ENCODE peak calls at places on chromosome 15, in four cellular contexts. U is ascending aorta, D is kidney, N is BE2C. F is an unnamed sample.

GRCh38 chr15:68725736-68726135 is 95.0 kb downstream of the ANP32A start:
- DNase-seq in N (no peak), U (no peak), D (peak; percentile 79), F (no peak)

GRCh38 chr15:29127506-29128430 is 141.9 kb downstream of the NSMCE3 start:
- DNase-seq in U (no peak), D (peak; percentile 46), N (peak; percentile 34), F (no peak)

GRCh38 chr15:70792171-70792573 is 28.8 kb upstream of the UACA start:
- DNase-seq in N (no peak), U (no peak), D (no peak), F (no peak)

GRCh38 chr15:27826411-27826810 is 272.7 kb downstream of the OCA2 start:
- DNase-seq in U (no peak), D (no peak), N (no peak), F (no peak)

GRCh38 chr15:89785771-89786135 is 9.6 kb downstream of the MESP2 start:
- DNase-seq in D (no peak), N (no peak), U (no peak), F (no peak)

GRCh38 chr15:70095387-70096214 is 2.1 kb downstream of the TLE3 start:
- DNase-seq in U (peak; percentile 73), D (peak; percentile 89), N (peak; percentile 44), F (peak; percentile 75)

GRCh38 chr15:74122403-74123130 is 7.8 kb upstream of the ISLR2 start:
- DNase-seq in U (no peak), D (no peak), N (no peak), F (no peak)

GRCh38 chr15:28909958-28910500 is 24.3 kb downstream of the APBA2 start:
- DNase-seq in N (no peak), D (no peak), U (no peak), F (no peak)

GRCh38 chr15:77251662-77252061 is 168.2 kb downstream of the PEAK1 start:
- DNase-seq in D (no peak), N (no peak), U (no peak), F (no peak)

GRCh38 chr15:91268510-91268909 is 168.5 kb downstream of the SV2B start:
- DNase-seq in N (peak; percentile 39), D (no peak), U (no peak), F (no peak)

GRCh38 chr15:62391565-62392262 is 226.6 kb upstream of the C2CD4B start:
- DNase-seq in U (peak; percentile 75), N (peak; percentile 62), D (peak; percentile 87), F (no peak)

GRCh38 chr15:63968700-63969099 is 77.6 kb downstream of the DAPK2 start:
- DNase-seq in D (no peak), U (no peak), N (no peak), F (no peak)

GRCh38 chr15:56950979-56951378 is 32.5 kb downstream of the TCF12 start:
- DNase-seq in U (no peak), D (no peak), N (no peak), F (no peak)

GRCh38 chr15:39430389-39430788 is 150.5 kb upstream of the THBS1 start:
- DNase-seq in D (no peak), U (no peak), N (no peak), F (no peak)

GRCh38 chr15:70778258-70779076 is 15.1 kb upstream of the UACA start:
- DNase-seq in U (no peak), D (no peak), N (no peak), F (no peak)

GRCh38 chr15:40069178-40070165 is 30.5 kb upstream of the SRP14 start:
- DNase-seq in U (peak; percentile 97), N (peak; percentile 93), D (peak; percentile 98), F (peak; percentile 94)

GRCh38 chr15:34304613-34305012 is 33.0 kb downstream of the SLC12A6 start:
- DNase-seq in D (no peak), N (no peak), U (no peak), F (no peak)

GRCh38 chr15:33234019-33234418 is 39.5 kb upstream of the FMN1 start:
- DNase-seq in U (no peak), N (peak; percentile 51), D (no peak), F (no peak)

GRCh38 chr15:40344631-40345120 is 3.9 kb upstream of the CCDC9B start:
- DNase-seq in D (peak; percentile 78), N (peak; percentile 73), U (no peak), F (no peak)

GRCh38 chr15:62848631-62849050 is 193.9 kb upstream of the TPM1 start:
- DNase-seq in U (no peak), N (no peak), D (no peak), F (no peak)

GRCh38 chr15:79673416-79674123 is 223.2 kb downstream of the MTHFS start:
- DNase-seq in U (no peak), N (no peak), D (no peak), F (no peak)

GRCh38 chr15:25175789-25176615 is 221.2 kb downstream of the SNRPN start:
- DNase-seq in D (peak; percentile 32), U (peak; percentile 25), N (no peak), F (no peak)

GRCh38 chr15:23467110-23467600 is 20.1 kb upstream of the GOLGA6L2 start:
- DNase-seq in D (no peak), N (no peak), U (no peak), F (no peak)

GRCh38 chr15:56877591-56877990 is 40.9 kb upstream of the TCF12 start:
- DNase-seq in D (no peak), U (no peak), N (no peak), F (no peak)

GRCh38 chr15:77057072-77057471 is 13.8 kb downstream of the TSPAN3 start:
- DNase-seq in D (no peak), U (no peak), N (no peak), F (no peak)

GRCh38 chr15:37220949-37221670 is 120.8 kb upstream of the MEIS2 start:
- DNase-seq in U (no peak), D (no peak), N (peak; percentile 69), F (no peak)

GRCh38 chr15:52392008-52392687 is 96.5 kb upstream of the MYO5C start:
- DNase-seq in D (no peak), N (no peak), U (no peak), F (no peak)

GRCh38 chr15:59438891-59439290 is 905 bp downstream of the FAM81A start:
- DNase-seq in U (no peak), N (no peak), D (no peak), F (no peak)

GRCh38 chr15:70269991-70270751 is 172.5 kb upstream of the TLE3 start:
- DNase-seq in U (no peak), D (peak; percentile 80), N (peak; percentile 76), F (no peak)

GRCh38 chr15:73777741-73778140 is 24.6 kb upstream of the INSYN1 start:
- DNase-seq in D (no peak), N (no peak), U (no peak), F (no peak)

GRCh38 chr15:46576611-46577010 is 941.8 kb downstream of the SQOR start:
- DNase-seq in U (no peak), N (no peak), D (no peak), F (no peak)

DNA sequence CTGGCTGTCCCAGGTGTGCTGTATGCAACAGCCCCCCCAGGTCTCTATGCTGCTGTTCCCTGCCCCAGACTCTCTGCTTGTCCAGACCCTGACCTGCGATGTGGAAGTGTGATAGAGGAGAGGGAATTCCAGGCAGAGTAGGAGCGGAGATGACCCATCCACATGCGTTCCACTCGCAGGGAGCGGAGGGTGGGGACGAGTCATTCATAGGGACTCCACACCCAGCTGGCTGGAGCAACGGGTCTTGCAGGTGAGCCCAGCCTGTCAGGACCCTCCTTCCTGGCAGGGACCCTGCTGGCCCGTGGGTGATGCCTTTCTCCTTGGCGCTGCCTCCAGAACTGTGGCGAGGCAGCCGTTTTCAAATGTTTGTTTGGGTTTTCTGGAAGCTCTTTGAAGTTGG is 58.8 kb downstream of the CEMIP start:
- DNase-seq in U (no peak), N (no peak), D (no peak), F (no peak)
- H3K4me1 ChIP-seq in U (peaks cover 12% of the 10 kb centered on the region), N (peaks cover 5% of the 10 kb centered on the region), D (no peaks in the 10 kb centered on the region), F (peaks cover 9% of the 10 kb centered on the region)

GRCh38 chr15:72230197-72231065 is 559 bp downstream of the PKM start:
- DNase-seq in N (peak; percentile 98), U (peak; percentile 94), D (peak; percentile 98), F (peak; percentile 92)

GRCh38 chr15:72227720-72228119 is 3.3 kb downstream of the PKM start:
- DNase-seq in U (no peak), N (no peak), D (no peak), F (no peak)

GRCh38 chr15:72231066-72231846 is at the start of gene PKM:
- DNase-seq in D (peak; percentile 98), N (peak; percentile 99), U (peak; percentile 98), F (peak; percentile 95)

GRCh38 chr15:72229947-72230196 is 1.1 kb downstream of the PKM start:
- DNase-seq in D (no peak), U (no peak), N (no peak), F (no peak)

DNA sequence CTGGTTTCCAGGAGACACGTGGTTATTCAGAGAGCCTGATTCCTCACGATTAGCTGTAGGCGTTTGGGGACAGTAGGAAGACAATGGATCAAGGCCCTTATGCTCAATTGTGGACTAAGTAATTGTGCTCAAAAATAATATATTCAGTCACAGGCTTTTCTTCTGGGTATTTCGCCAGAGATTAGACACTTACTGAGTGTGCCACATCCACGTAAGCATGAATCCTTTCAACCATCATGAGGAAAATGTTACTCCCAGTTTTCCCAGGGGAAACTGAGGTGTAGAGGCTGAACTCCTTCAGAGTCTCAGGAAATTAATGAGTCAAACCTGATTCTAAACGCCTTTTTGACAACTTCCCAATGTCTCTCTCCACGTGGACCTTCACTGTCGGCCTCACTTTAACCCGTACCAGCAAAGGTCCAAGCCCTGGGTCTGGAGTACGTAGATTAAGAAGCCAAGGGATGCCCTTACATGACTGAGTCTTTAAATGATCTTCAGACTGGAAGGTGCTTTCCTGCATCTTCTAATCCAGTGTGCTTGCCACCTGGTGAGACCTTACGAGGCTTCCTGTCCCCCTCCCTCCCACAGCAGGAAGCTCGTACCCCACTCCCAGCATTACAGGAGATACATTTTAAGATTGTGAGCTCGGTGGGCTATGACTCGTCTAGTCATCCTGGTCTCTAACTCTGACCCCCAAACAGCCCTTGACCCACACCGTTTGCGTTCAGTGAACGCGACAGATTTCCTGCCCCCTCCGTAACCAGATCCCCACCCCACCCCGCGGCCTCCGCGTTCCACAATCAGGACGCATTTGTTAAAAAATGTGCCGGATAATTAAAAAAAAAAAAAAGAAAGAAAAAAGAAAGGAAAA is 1.7 kb downstream of the PKM start:
- DNase-seq in D (no peak), U (no peak), N (peak; percentile 16), F (no peak)
- H3K4me1 ChIP-seq in D (peaks cover 15% of the 10 kb centered on the region), U (peaks cover 46% of the 10 kb centered on the region), N (peaks cover 27% of the 10 kb centered on the region), F (peaks cover 63% of the 10 kb centered on the region)

DNA sequence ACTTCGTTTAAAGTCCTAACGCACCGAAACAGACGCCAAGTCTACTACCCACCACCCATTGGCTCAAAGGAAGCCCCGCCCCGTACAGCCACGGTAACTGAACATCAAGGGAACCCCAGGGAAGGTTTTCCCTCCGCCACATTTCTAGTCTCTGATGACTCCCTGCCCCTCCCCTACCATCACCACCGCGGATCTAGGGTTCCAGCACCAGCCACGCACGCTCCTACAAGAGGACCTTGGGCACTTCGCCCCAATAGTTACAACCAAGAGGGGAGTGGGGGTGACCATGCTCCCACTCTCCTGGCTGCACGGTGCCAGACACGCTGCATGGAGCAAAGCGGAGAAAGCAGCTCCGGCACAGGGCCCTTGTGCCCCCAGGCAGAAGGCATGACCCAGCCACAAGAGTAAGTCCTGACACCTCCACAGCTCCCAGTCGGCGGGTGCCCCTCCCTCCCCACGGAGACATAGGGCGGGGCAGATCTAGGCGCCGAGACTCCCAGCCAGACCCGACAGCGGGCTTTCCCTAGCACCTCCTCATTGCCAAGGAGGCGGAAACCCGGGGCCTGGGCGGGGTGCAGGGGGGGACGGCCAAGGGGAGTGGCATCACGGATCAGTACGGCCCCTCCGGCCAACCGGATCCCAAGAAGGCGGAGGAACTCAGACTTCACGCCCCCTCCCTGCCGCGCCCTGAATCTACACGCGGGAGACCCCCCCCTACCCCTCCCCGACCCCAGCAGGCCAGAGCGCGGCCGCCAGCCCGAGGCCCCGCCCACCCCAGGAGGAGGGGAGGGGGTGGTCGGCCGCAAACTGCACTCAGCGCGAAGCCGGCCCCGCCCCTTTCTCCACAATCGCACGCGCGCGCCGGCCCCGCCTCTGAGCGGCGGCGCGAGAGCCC is 936 bp downstream of the SIN3A start:
- DNase-seq in N (peak; percentile 98), U (peak; percentile 99), D (peak; percentile 99), F (peak; percentile 99)
- H3K4me1 ChIP-seq in N (no peaks in the 10 kb centered on the region), U (peaks cover 11% of the 10 kb centered on the region), D (peaks cover 6% of the 10 kb centered on the region), F (peaks cover 32% of the 10 kb centered on the region)

GRCh38 chr15:48695835-48696573 is 50.5 kb upstream of the FBN1 start:
- DNase-seq in N (no peak), D (no peak), U (no peak), F (no peak)
- H3K4me1 ChIP-seq in N (peaks cover 7% of the 10 kb centered on the region), D (no peaks in the 10 kb centered on the region), U (no peaks in the 10 kb centered on the region), F (no peaks in the 10 kb centered on the region)

F was measured in suprapubic skin.